ENCODE peak calls at places on chromosome 11, in six cellular contexts. One of them, this sample, is unnamed.

GRCh38 chr11:109424893-109425292 is 2.9 kb downstream of the C11orf87 start:
- DNase-seq in brain microvascular endothelial cell: no peak
- DNase-seq in left cardiac atrium: no peak
- DNase-seq in cardiac muscle cell: peak
- DNase-seq in stimulated activated CD4-positive, alpha-beta T cell treated with anti-CD3 and anti-CD28 coated beads, TNF-alpha, amount 100 ng/mL, for 4 hours: no peak
- DNase-seq in tibial artery: no peak
- DNase-seq in this sample: no peak

GRCh38 chr11:114132427-114132826 is 72.9 kb downstream of the ZBTB16 start:
- DNase-seq in brain microvascular endothelial cell: no peak
- DNase-seq in left cardiac atrium: no peak
- DNase-seq in cardiac muscle cell: no peak
- DNase-seq in stimulated activated CD4-positive, alpha-beta T cell treated with anti-CD3 and anti-CD28 coated beads, TNF-alpha, amount 100 ng/mL, for 4 hours: no peak
- DNase-seq in tibial artery: no peak
- DNase-seq in this sample: no peak

GRCh38 chr11:13054278-13054677 is 45.2 kb downstream of the RASSF10 start:
- DNase-seq in brain microvascular endothelial cell: no peak
- DNase-seq in left cardiac atrium: no peak
- DNase-seq in cardiac muscle cell: no peak
- DNase-seq in stimulated activated CD4-positive, alpha-beta T cell treated with anti-CD3 and anti-CD28 coated beads, TNF-alpha, amount 100 ng/mL, for 4 hours: no peak
- DNase-seq in tibial artery: no peak
- DNase-seq in this sample: no peak

GRCh38 chr11:105609832-105610781 is at the start of gene GRIA4:
- DNase-seq in brain microvascular endothelial cell: peak
- DNase-seq in left cardiac atrium: peak
- DNase-seq in cardiac muscle cell: peak
- DNase-seq in stimulated activated CD4-positive, alpha-beta T cell treated with anti-CD3 and anti-CD28 coated beads, TNF-alpha, amount 100 ng/mL, for 4 hours: no peak
- DNase-seq in tibial artery: peak
- DNase-seq in this sample: no peak

GRCh38 chr11:115104851-115105453 is 399.3 kb downstream of the CADM1 start:
- DNase-seq in brain microvascular endothelial cell: no peak
- DNase-seq in left cardiac atrium: no peak
- DNase-seq in cardiac muscle cell: no peak
- DNase-seq in stimulated activated CD4-positive, alpha-beta T cell treated with anti-CD3 and anti-CD28 coated beads, TNF-alpha, amount 100 ng/mL, for 4 hours: no peak
- DNase-seq in tibial artery: no peak
- DNase-seq in this sample: no peak

GRCh38 chr11:101444164-101444563 is 139.6 kb downstream of the TRPC6 start:
- DNase-seq in brain microvascular endothelial cell: no peak
- DNase-seq in left cardiac atrium: no peak
- DNase-seq in cardiac muscle cell: peak
- DNase-seq in stimulated activated CD4-positive, alpha-beta T cell treated with anti-CD3 and anti-CD28 coated beads, TNF-alpha, amount 100 ng/mL, for 4 hours: no peak
- DNase-seq in tibial artery: no peak
- DNase-seq in this sample: no peak

GRCh38 chr11:107719062-107719461 is 7.2 kb upstream of the SLN start:
- DNase-seq in brain microvascular endothelial cell: no peak
- DNase-seq in left cardiac atrium: no peak
- DNase-seq in cardiac muscle cell: no peak
- DNase-seq in stimulated activated CD4-positive, alpha-beta T cell treated with anti-CD3 and anti-CD28 coated beads, TNF-alpha, amount 100 ng/mL, for 4 hours: no peak
- DNase-seq in tibial artery: no peak
- DNase-seq in this sample: no peak

GRCh38 chr11:117752721-117753237 is 44.2 kb downstream of the DSCAML1 start:
- DNase-seq in brain microvascular endothelial cell: no peak
- DNase-seq in left cardiac atrium: no peak
- DNase-seq in cardiac muscle cell: no peak
- DNase-seq in stimulated activated CD4-positive, alpha-beta T cell treated with anti-CD3 and anti-CD28 coated beads, TNF-alpha, amount 100 ng/mL, for 4 hours: no peak
- DNase-seq in tibial artery: no peak
- DNase-seq in this sample: no peak

GRCh38 chr11:16603890-16604783 is 134.3 kb upstream of the C11orf58 start:
- DNase-seq in brain microvascular endothelial cell: peak
- DNase-seq in left cardiac atrium: peak
- DNase-seq in cardiac muscle cell: peak
- DNase-seq in stimulated activated CD4-positive, alpha-beta T cell treated with anti-CD3 and anti-CD28 coated beads, TNF-alpha, amount 100 ng/mL, for 4 hours: no peak
- DNase-seq in tibial artery: peak
- DNase-seq in this sample: no peak

GRCh38 chr11:117794772-117795629 is 2.0 kb downstream of the DSCAML1 start:
- DNase-seq in brain microvascular endothelial cell: no peak
- DNase-seq in left cardiac atrium: no peak
- DNase-seq in cardiac muscle cell: no peak
- DNase-seq in stimulated activated CD4-positive, alpha-beta T cell treated with anti-CD3 and anti-CD28 coated beads, TNF-alpha, amount 100 ng/mL, for 4 hours: no peak
- DNase-seq in tibial artery: no peak
- DNase-seq in this sample: no peak

This sample was measured in astrocyte of the cerebellum.